ENCODE peak calls at places on chromosome 9, in nine cellular contexts. J is right atrium auricular region; E is PC-9; P is HCT116; A is Peyer's patch; W is CD8-positive, alpha-beta T cell; S is HepG2; Q is hepatocyte; Y is cardiac muscle cell. M is an unnamed sample.
A peak's percentile ranks its signal among the peaks of the same experiment; 100 is the strongest.

GRCh38 chr9:130732131-130732530 is 38.6 kb downstream of the EXOSC2 start:
- DNase-seq in J (no peak), A (no peak), S (peak; percentile 20), W (no peak), Y (no peak), Q (no peak), P (no peak), E (no peak), M (no peak)

GRCh38 chr9:26779072-26779471 is 113.5 kb downstream of the CAAP1 start:
- DNase-seq in W (no peak), E (no peak), Q (no peak), Y (no peak), J (no peak), A (no peak), S (peak; percentile 2), P (peak; percentile 46), M (no peak)

GRCh38 chr9:114271556-114272510 is 51.1 kb upstream of the ORM1 start:
- DNase-seq in E (no peak), J (no peak), S (peak; percentile 28), Q (no peak), Y (peak; percentile 42), A (peak; percentile 72), W (no peak), P (peak; percentile 28), M (peak; percentile 41)

GRCh38 chr9:133460405-133461175 is 812 bp downstream of the CACFD1 start:
- DNase-seq in Y (peak; percentile 69), S (peak; percentile 97), E (peak; percentile 80), P (no peak), J (peak; percentile 63), A (peak; percentile 90), Q (peak; percentile 91), W (peak; percentile 92), M (peak; percentile 90)

GRCh38 chr9:116951588-116952433 is 264.7 kb downstream of the TRIM32 start:
- DNase-seq in Q (no peak), Y (no peak), J (no peak), P (no peak), S (no peak), E (peak; percentile 42), W (no peak), A (no peak), M (no peak)

GRCh38 chr9:105883847-105884246 is 189.5 kb downstream of the TMEM38B start:
- DNase-seq in Y (no peak), J (no peak), W (no peak), Q (no peak), P (no peak), S (no peak), A (no peak), E (no peak), M (no peak)

GRCh38 chr9:105316703-105317102 is 72.3 kb downstream of the SLC44A1 start:
- DNase-seq in J (no peak), Y (no peak), Q (no peak), P (no peak), A (no peak), E (no peak), W (no peak), S (no peak), M (no peak)

GRCh38 chr9:38441347-38442085 is 17.3 kb upstream of the IGFBPL1 start:
- DNase-seq in Y (no peak), A (no peak), E (no peak), W (no peak), S (no peak), P (no peak), J (no peak), Q (no peak), M (no peak)

GRCh38 chr9:95024097-95024671 is 293.3 kb downstream of the FANCC start:
- DNase-seq in Q (no peak), A (no peak), J (no peak), W (no peak), S (peak; percentile 84), P (no peak), Y (no peak), E (no peak), M (no peak)

GRCh38 chr9:75992480-75993206 is 102.2 kb downstream of the PCSK5 start:
- DNase-seq in Q (no peak), E (no peak), J (no peak), Y (no peak), A (no peak), W (no peak), P (no peak), S (no peak), M (no peak)

GRCh38 chr9:105205787-105206511 is 38.5 kb upstream of the SLC44A1 start:
- DNase-seq in W (no peak), P (no peak), Y (no peak), S (no peak), Q (peak; percentile 15), J (peak; percentile 80), E (peak; percentile 52), A (no peak), M (no peak)

GRCh38 chr9:3332802-3333201 is 193.0 kb downstream of the RFX3 start:
- DNase-seq in Y (peak; percentile 39), P (no peak), Q (no peak), J (no peak), S (no peak), W (no peak), E (no peak), A (no peak), M (no peak)

GRCh38 chr9:14317667-14318255 is 3.8 kb upstream of the NFIB start:
- DNase-seq in P (no peak), W (no peak), S (no peak), A (no peak), Q (no peak), Y (no peak), J (no peak), E (no peak), M (no peak)

GRCh38 chr9:2817987-2818386 is 25.9 kb downstream of the PUM3 start:
- DNase-seq in Q (peak; percentile 14), Y (peak; percentile 38), J (no peak), W (no peak), S (no peak), E (no peak), A (no peak), P (no peak), M (no peak)

GRCh38 chr9:17009071-17009470 is 125.8 kb upstream of the CNTLN start:
- DNase-seq in W (no peak), J (no peak), Q (no peak), S (no peak), P (no peak), Y (no peak), E (no peak), A (no peak), M (no peak)

GRCh38 chr9:86637515-86637914 is 283.3 kb upstream of the TUT7 start:
- DNase-seq in Y (peak; percentile 82), W (no peak), P (no peak), E (no peak), A (no peak), J (no peak), S (no peak), Q (peak; percentile 52), M (peak; percentile 8)

GRCh38 chr9:109845178-109845577 is 65.2 kb downstream of the PALM2AKAP2 start:
- DNase-seq in P (no peak), W (no peak), Y (no peak), Q (no peak), S (no peak), J (no peak), A (no peak), E (no peak), M (no peak)

GRCh38 chr9:37453827-37454226 is 11.4 kb downstream of the ZBTB5 start:
- DNase-seq in E (peak; percentile 49), J (no peak), Y (no peak), P (no peak), A (no peak), Q (no peak), W (no peak), S (no peak), M (peak; percentile 28)

GRCh38 chr9:69645488-69645887 is 26.7 kb downstream of the APBA1 start:
- DNase-seq in P (peak; percentile 8), J (no peak), Y (no peak), A (no peak), S (no peak), Q (no peak), W (no peak), E (peak; percentile 61), M (peak; percentile 69)

GRCh38 chr9:115004535-115004934 is 74.1 kb upstream of the TNFSF8 start:
- DNase-seq in S (no peak), W (no peak), A (no peak), Q (no peak), J (no peak), E (no peak), Y (no peak), P (no peak), M (no peak)

DNA sequence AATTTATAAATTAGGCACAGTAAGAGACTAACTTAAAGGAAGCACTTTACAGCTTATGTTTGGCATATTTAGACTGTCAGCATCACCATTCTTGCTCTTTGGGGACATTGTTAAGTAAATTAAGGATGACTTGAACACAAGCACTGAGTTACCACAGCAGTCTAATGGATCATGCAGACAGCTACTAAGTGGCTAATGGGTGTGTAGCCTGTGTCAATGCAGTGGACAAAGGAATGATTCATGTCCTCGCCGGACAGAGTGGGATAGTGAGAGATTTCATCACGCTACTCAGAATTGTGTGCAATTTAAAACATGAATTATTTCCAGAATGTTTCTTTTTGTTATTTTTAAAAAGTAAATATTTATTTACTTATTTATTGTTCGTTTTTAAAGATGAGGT is 52.8 kb upstream of the KLF4 start:
- DNase-seq in A (no peak), S (no peak), Q (no peak), E (no peak), P (no peak), W (no peak), J (no peak), Y (no peak), M (no peak)
- TF ChIP-seq CTCF in A (no peak), S (no peak), Q (no peak), E (no peak), P (no peak), W (no peak), J (no peak), Y (no peak), M (no peak)

DNA sequence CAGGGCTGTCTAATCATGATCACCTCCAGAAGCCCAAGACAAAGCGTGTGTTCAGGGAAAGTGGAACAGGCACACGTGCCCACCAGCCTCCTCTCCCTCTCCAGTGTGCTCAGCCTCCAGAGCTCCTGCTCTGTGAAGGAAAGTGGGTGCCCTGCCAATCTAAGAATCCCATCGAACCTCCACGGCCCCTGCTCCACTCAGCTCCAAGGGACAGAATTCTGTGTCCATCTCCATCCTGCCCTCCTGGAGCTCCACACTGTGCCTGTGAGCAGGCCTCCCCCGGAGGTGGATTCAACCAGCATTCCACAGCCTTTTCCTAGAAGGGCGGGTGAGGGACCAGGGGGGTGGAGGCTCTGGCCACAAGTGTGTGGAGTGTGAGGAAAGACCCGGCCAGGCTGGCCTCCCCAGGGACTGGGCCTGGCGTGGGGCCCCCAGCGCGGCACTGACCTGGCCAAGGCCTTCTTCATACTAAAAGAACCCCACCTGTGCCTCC is 6.0 kb downstream of the EEIG1 start:
- DNase-seq in E (no peak), J (no peak), Q (no peak), S (no peak), P (no peak), A (peak; percentile 54), Y (no peak), W (no peak), M (peak; percentile 64)
- H3K4me1 ChIP-seq in E (peaks cover 84% of the 10 kb centered on the region), J (peaks cover 98% of the 10 kb centered on the region), Q (peaks cover 90% of the 10 kb centered on the region), S (peaks cover 64% of the 10 kb centered on the region), P (peaks cover 48% of the 10 kb centered on the region), A (peaks cover 6% of the 10 kb centered on the region), Y (peaks cover 69% of the 10 kb centered on the region), W (peaks cover 62% of the 10 kb centered on the region), M (peaks cover 90% of the 10 kb centered on the region)

GRCh38 chr9:35937227-35937626 is 20.7 kb downstream of the OR2S2 start:
- DNase-seq in W (no peak), P (no peak), Q (no peak), A (no peak), Y (no peak), S (no peak), E (no peak), J (no peak), M (no peak)
- H3K4me3 ChIP-seq in W (no peak overlapping the region), P (no peak overlapping the region), Q (no peak overlapping the region), A (no peak overlapping the region), Y (no peak overlapping the region), S (no peak overlapping the region), E (no peak overlapping the region), J (no peak overlapping the region), M (no peak overlapping the region)

GRCh38 chr9:135416771-135417290 is 62.8 kb upstream of the PPP1R26 start:
- DNase-seq in J (no peak), S (no peak), P (no peak), Q (no peak), A (no peak), E (no peak), Y (no peak), W (no peak), M (no peak)
- TF ChIP-seq CTCF in J (no peak), S (no peak), P (no peak), Q (no peak), A (no peak), E (no peak), Y (no peak), W (no peak), M (no peak)

M was measured in mucosa of descending colon.